ENCODE peak calls at places on chromosomes 13 and 19, in ten cellular contexts. Z is fibroblast of lung, N is neuronal stem cell, X is A673, V is SK-N-SH, I is ascending aorta, M is H1, F is pancreas, S is heart left ventricle, Q is neural progenitor cell. G is an unnamed sample.

GRCh38 chr13:74230984-74231443 is 96.8 kb upstream of the KLF12 start:
- DNase-seq in I (no peak), V (no peak), M (no peak), F (no peak), S (no peak), Z (no peak), X (no peak), Q (no peak), N (no peak), G (no peak)

GRCh38 chr19:7680606-7681335 is at the start of gene TRAPPC5:
- DNase-seq in Z (peak), S (peak), F (peak), X (peak), V (peak), Q (peak), I (peak), M (peak), N (peak), G (peak)

GRCh38 chr19:18283338-18283737 is 1.9 kb upstream of the JUND start:
- DNase-seq in I (no peak), M (no peak), X (no peak), Q (no peak), F (no peak), S (no peak), V (no peak), N (no peak), Z (no peak), G (no peak)

GRCh38 chr19:38718747-38719543 is 25.3 kb downstream of the CAPN12 start:
- DNase-seq in Q (peak), I (peak), S (peak), M (no peak), N (no peak), V (peak), Z (peak), F (no peak), X (no peak), G (peak)

GRCh38 chr13:76991432-76991795 is 467 bp upstream of the CLN5 start:
- DNase-seq in M (no peak), Q (peak), F (no peak), X (no peak), N (peak), I (no peak), Z (peak), S (peak), V (no peak), G (peak)

GRCh38 chr19:55353803-55354697 is 469 bp downstream of the COX6B2 start:
- DNase-seq in M (no peak), Z (peak), X (peak), V (peak), S (peak), I (peak), Q (peak), F (peak), N (no peak), G (peak)

GRCh38 chr13:98798849-98799645 is 46.6 kb upstream of the SLC15A1 start:
- DNase-seq in S (no peak), V (no peak), F (no peak), N (no peak), I (no peak), M (no peak), X (no peak), Z (peak), Q (no peak), G (no peak)

GRCh38 chr13:48749144-48749543 is 95.4 kb downstream of the CYSLTR2 start:
- DNase-seq in I (no peak), F (no peak), M (no peak), S (peak), V (no peak), N (no peak), Z (peak), Q (no peak), X (no peak), G (no peak)

GRCh38 chr19:53982056-53982455 is 9.4 kb upstream of the CACNG6 start:
- DNase-seq in M (no peak), F (no peak), Z (peak), S (no peak), N (no peak), I (no peak), Q (peak), V (peak), X (no peak), G (no peak)

GRCh38 chr13:70448820-70449219 is 340.6 kb upstream of the KLHL1 start:
- DNase-seq in S (no peak), V (no peak), Q (no peak), Z (no peak), X (no peak), M (no peak), N (no peak), F (no peak), I (no peak), G (no peak)

GRCh38 chr19:40613669-40614594 is 12.8 kb downstream of the LTBP4 start:
- DNase-seq in Q (peak), N (no peak), M (no peak), F (no peak), V (no peak), S (peak), Z (peak), I (peak), X (peak), G (peak)

GRCh38 chr19:48391100-48392005 is at the start of gene KDELR1:
- DNase-seq in S (peak), V (peak), F (peak), Q (peak), I (peak), X (peak), M (no peak), Z (peak), N (peak), G (peak)

GRCh38 chr13:39587939-39588338 is 15.1 kb downstream of the LHFPL6 start:
- DNase-seq in N (no peak), Q (no peak), S (peak), Z (no peak), M (no peak), F (no peak), V (no peak), X (no peak), I (no peak), G (no peak)

GRCh38 chr13:108214511-108215383 is 589 bp downstream of the LIG4 start:
- DNase-seq in I (no peak), M (no peak), Q (peak), F (no peak), Z (no peak), V (peak), S (peak), X (no peak), N (no peak), G (no peak)

GRCh38 chr19:2487090-2487489 is 11.2 kb downstream of the GADD45B start:
- DNase-seq in X (no peak), F (no peak), Q (no peak), Z (no peak), V (no peak), S (no peak), I (no peak), M (no peak), N (no peak), G (no peak)

GRCh38 chr19:2487780-2488330 is 11.9 kb downstream of the GADD45B start:
- DNase-seq in I (no peak), M (no peak), X (no peak), F (no peak), N (no peak), Z (no peak), Q (no peak), S (peak), V (no peak), G (peak)

GRCh38 chr19:2488942-2489731 is 13.2 kb downstream of the GADD45B start:
- DNase-seq in X (peak), N (no peak), Q (peak), I (peak), F (peak), M (no peak), Z (peak), S (peak), V (peak), G (no peak)

GRCh38 chr19:2490659-2491058 is 14.7 kb downstream of the GADD45B start:
- DNase-seq in Q (no peak), Z (no peak), S (no peak), X (no peak), I (no peak), N (no peak), M (no peak), F (no peak), V (no peak), G (no peak)

GRCh38 chr19:2488405-2488941 is 12.5 kb downstream of the GADD45B start:
- DNase-seq in M (no peak), X (no peak), Q (no peak), N (no peak), F (no peak), V (no peak), S (no peak), I (no peak), Z (no peak), G (no peak)
- H3K4me3 ChIP-seq in M (peak), X (peak), Q (peak), N (no peak), F (no peak), V (peak), S (peak), I (peak), Z (peak), G (peak)

DNA sequence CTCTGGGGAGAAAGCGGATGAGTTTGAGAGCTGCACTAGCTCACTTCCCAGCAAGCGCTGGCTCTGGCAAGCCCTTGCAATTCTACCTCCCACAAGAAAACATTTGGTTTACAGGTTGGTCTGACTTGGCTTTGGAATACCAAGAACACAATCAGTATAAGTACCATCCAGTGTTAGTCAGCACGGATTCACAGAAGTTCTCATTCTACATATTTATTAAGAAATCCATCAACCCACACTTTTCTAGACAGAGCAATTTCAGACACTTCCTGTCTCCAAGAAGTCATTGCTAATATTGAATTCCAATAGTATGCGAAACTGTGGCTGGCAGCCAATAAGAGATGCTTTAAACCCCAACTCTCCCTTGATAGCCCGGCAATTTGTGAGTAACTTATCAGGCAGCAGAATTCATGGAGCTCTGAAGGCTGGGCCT is 59.5 kb upstream of the WASF3 start:
- DNase-seq in M (no peak), I (no peak), X (peak), Z (peak), N (no peak), S (no peak), Q (no peak), F (no peak), V (no peak), G (no peak)
- H3K27ac ChIP-seq in M (no peak), I (no peak), X (peak), Z (peak), N (no peak), S (no peak), Q (no peak), F (no peak), V (peak), G (no peak)

GRCh38 chr13:51637852-51638496 is 53.7 kb downstream of the WDFY2 start:
- DNase-seq in N (peak), M (no peak), V (no peak), X (peak), I (no peak), Q (peak), Z (no peak), S (no peak), F (no peak), G (no peak)
- H3K4me3 ChIP-seq in N (no peak), M (no peak), V (no peak), X (peak), I (no peak), Q (peak), Z (no peak), S (no peak), F (no peak), G (no peak)

GRCh38 chr19:51980116-51980736 is 6.4 kb downstream of the ZNF350 start:
- DNase-seq in V (no peak), N (no peak), S (no peak), F (no peak), Q (no peak), Z (no peak), I (no peak), M (no peak), X (no peak), G (no peak)
- H3K27ac ChIP-seq in V (no peak), N (no peak), S (no peak), F (no peak), Q (no peak), Z (no peak), I (no peak), M (no peak), X (no peak), G (no peak)

GRCh38 chr19:51326216-51327065 is 15.0 kb downstream of the IGLON5 start:
- DNase-seq in Z (no peak), F (no peak), S (no peak), N (no peak), I (no peak), X (no peak), Q (no peak), V (no peak), M (no peak), G (no peak)
- H3K4me3 ChIP-seq in Z (no peak), F (no peak), S (no peak), N (no peak), I (no peak), X (no peak), Q (no peak), V (no peak), M (peak), G (no peak)

GRCh38 chr13:75398072-75398471 is 83.9 kb downstream of the TBC1D4 start:
- DNase-seq in X (no peak), M (no peak), S (no peak), F (no peak), Z (no peak), I (no peak), V (no peak), Q (no peak), N (no peak), G (no peak)
- H3K27ac ChIP-seq in X (no peak), M (no peak), S (no peak), F (no peak), Z (no peak), I (no peak), V (no peak), Q (no peak), N (no peak), G (no peak)

GRCh38 chr19:44745887-44746600 is 2.5 kb upstream of the BCL3 start:
- DNase-seq in N (no peak), Z (no peak), I (no peak), F (no peak), V (no peak), X (no peak), S (no peak), M (no peak), Q (no peak), G (no peak)

GRCh38 chr19:44747739-44748425 is 626 bp upstream of the BCL3 start:
- DNase-seq in Z (peak), M (no peak), F (peak), X (peak), N (no peak), I (peak), Q (peak), S (peak), V (peak), G (peak)

GRCh38 chr19:44745386-44745831 is 3.1 kb upstream of the BCL3 start:
- DNase-seq in I (peak), S (peak), X (peak), Z (peak), Q (peak), V (no peak), N (no peak), F (no peak), M (no peak), G (peak)

GRCh38 chr19:44746946-44747738 is 1.4 kb upstream of the BCL3 start:
- DNase-seq in X (peak), Z (peak), S (peak), F (peak), I (peak), N (peak), Q (peak), V (peak), M (no peak), G (peak)

DNA sequence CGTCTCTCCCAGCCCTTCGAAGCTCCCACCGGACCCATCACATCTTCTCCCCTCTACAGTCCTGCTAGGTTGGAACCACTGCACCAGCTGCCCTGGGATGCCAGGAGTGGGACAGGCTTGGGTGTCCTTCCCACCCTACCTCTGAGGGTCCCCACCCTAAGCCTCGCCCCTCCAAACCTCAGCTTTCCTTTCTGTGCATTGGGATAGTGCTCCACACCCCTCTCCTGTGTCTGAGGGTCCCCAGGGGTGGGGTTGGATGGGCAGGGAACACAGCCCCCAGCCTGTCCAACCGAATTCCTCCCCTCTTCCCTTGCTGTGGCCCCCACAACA is 1.9 kb upstream of the BCL3 start:
- DNase-seq in M (no peak), X (no peak), V (no peak), N (no peak), I (peak), Z (no peak), F (no peak), S (no peak), Q (no peak), G (no peak)
- H3K4me3 ChIP-seq in M (no peak), X (no peak), V (no peak), N (no peak), I (no peak), Z (no peak), F (no peak), S (no peak), Q (no peak), G (peak)

GRCh38 chr13:35940734-35941133 is 190.4 kb downstream of the DCLK1 start:
- DNase-seq in Q (no peak), V (no peak), N (no peak), F (no peak), X (no peak), M (no peak), S (no peak), I (no peak), Z (no peak), G (no peak)
- H3K27ac ChIP-seq in Q (no peak), V (no peak), N (no peak), F (no peak), X (no peak), M (no peak), S (no peak), I (no peak), Z (no peak), G (no peak)

G was measured in left lung.